ENCODE peak calls at places on chromosomes 12 and 14, in five cellular contexts. One of them, this sample, is unnamed.

GRCh38 chr12:104715562-104716182 is 242.4 kb downstream of the SLC41A2 start:
- DNase-seq in uterus: no peak
- DNase-seq in astrocyte: no peak
- DNase-seq in neural progenitor cell: no peak
- DNase-seq in A549: no peak
- DNase-seq in this sample: no peak

GRCh38 chr14:32821989-32822653 is 116.6 kb upstream of the NPAS3 start:
- DNase-seq in uterus: no peak
- DNase-seq in astrocyte: peak
- DNase-seq in neural progenitor cell: no peak
- DNase-seq in A549: no peak
- DNase-seq in this sample: peak

GRCh38 chr14:105207996-105208737 is 27.1 kb upstream of the NUDT14 start:
- DNase-seq in uterus: no peak
- DNase-seq in astrocyte: no peak
- DNase-seq in neural progenitor cell: no peak
- DNase-seq in A549: no peak
- DNase-seq in this sample: no peak

GRCh38 chr14:21066882-21067502 is 3.1 kb upstream of the ARHGEF40 start:
- DNase-seq in uterus: no peak
- DNase-seq in astrocyte: no peak
- DNase-seq in neural progenitor cell: no peak
- DNase-seq in A549: peak
- DNase-seq in this sample: no peak

GRCh38 chr12:64461634-64462414 is 9.9 kb downstream of the TBK1 start:
- DNase-seq in uterus: no peak
- DNase-seq in astrocyte: peak
- DNase-seq in neural progenitor cell: no peak
- DNase-seq in A549: no peak
- DNase-seq in this sample: peak

GRCh38 chr12:25249951-25250738 is 584 bp downstream of the KRAS start:
- DNase-seq in uterus: peak
- DNase-seq in astrocyte: no peak
- DNase-seq in neural progenitor cell: peak
- DNase-seq in A549: peak
- DNase-seq in this sample: no peak

GRCh38 chr14:102602421-102603292 is 10.2 kb downstream of the RCOR1 start:
- DNase-seq in uterus: no peak
- DNase-seq in astrocyte: no peak
- DNase-seq in neural progenitor cell: no peak
- DNase-seq in A549: no peak
- DNase-seq in this sample: no peak

GRCh38 chr12:77696183-77696582 is 134.5 kb upstream of the NAV3 start:
- DNase-seq in uterus: no peak
- DNase-seq in astrocyte: peak
- DNase-seq in neural progenitor cell: no peak
- DNase-seq in A549: no peak
- DNase-seq in this sample: no peak

GRCh38 chr12:96069511-96070231 is 34.3 kb upstream of the LTA4H start:
- DNase-seq in uterus: no peak
- DNase-seq in astrocyte: no peak
- DNase-seq in neural progenitor cell: peak
- DNase-seq in A549: no peak
- DNase-seq in this sample: no peak

GRCh38 chr12:31594681-31595080 is 3.7 kb upstream of the DENND5B start:
- DNase-seq in uterus: no peak
- DNase-seq in astrocyte: peak
- DNase-seq in neural progenitor cell: no peak
- DNase-seq in A549: no peak
- DNase-seq in this sample: no peak

GRCh38 chr14:75339059-75339458 is 60.4 kb downstream of the FOS start:
- DNase-seq in uterus: no peak
- DNase-seq in astrocyte: peak
- DNase-seq in neural progenitor cell: no peak
- DNase-seq in A549: no peak
- DNase-seq in this sample: no peak

GRCh38 chr14:89543420-89543790 is 126.4 kb upstream of the FOXN3 start:
- DNase-seq in uterus: no peak
- DNase-seq in astrocyte: peak
- DNase-seq in neural progenitor cell: peak
- DNase-seq in A549: no peak
- DNase-seq in this sample: no peak

GRCh38 chr12:122527478-122527944 is 462 bp downstream of the KNTC1 start:
- DNase-seq in uterus: no peak
- DNase-seq in astrocyte: no peak
- DNase-seq in neural progenitor cell: peak
- DNase-seq in A549: peak
- DNase-seq in this sample: no peak

GRCh38 chr14:32255855-32256254 is 52.8 kb upstream of the RNU6-8 start:
- DNase-seq in uterus: no peak
- DNase-seq in astrocyte: no peak
- DNase-seq in neural progenitor cell: no peak
- DNase-seq in A549: no peak
- DNase-seq in this sample: no peak

GRCh38 chr14:68607081-68607851 is 185.6 kb downstream of the ZFP36L1 start:
- DNase-seq in uterus: peak
- DNase-seq in astrocyte: no peak
- DNase-seq in neural progenitor cell: peak
- DNase-seq in A549: no peak
- DNase-seq in this sample: no peak

GRCh38 chr14:38824691-38825090 is 278.3 kb downstream of the SEC23A start:
- DNase-seq in uterus: no peak
- DNase-seq in astrocyte: peak
- DNase-seq in neural progenitor cell: no peak
- DNase-seq in A549: no peak
- DNase-seq in this sample: no peak

GRCh38 chr14:52455291-52456088 is 96.8 kb downstream of the TXNDC16 start:
- DNase-seq in uterus: no peak
- DNase-seq in astrocyte: peak
- DNase-seq in neural progenitor cell: no peak
- DNase-seq in A549: no peak
- DNase-seq in this sample: peak

GRCh38 chr14:63555572-63555971 is 12.4 kb upstream of the PPP2R5E start:
- DNase-seq in uterus: no peak
- DNase-seq in astrocyte: no peak
- DNase-seq in neural progenitor cell: no peak
- DNase-seq in A549: no peak
- DNase-seq in this sample: no peak

GRCh38 chr12:21801522-21802288 is 27.2 kb upstream of the KCNJ8 start:
- DNase-seq in uterus: no peak
- DNase-seq in astrocyte: no peak
- DNase-seq in neural progenitor cell: no peak
- DNase-seq in A549: no peak
- DNase-seq in this sample: no peak

GRCh38 chr12:127162902-127163301 is 1104.1 kb upstream of the TMEM132C start:
- DNase-seq in uterus: no peak
- DNase-seq in astrocyte: peak
- DNase-seq in neural progenitor cell: no peak
- DNase-seq in A549: no peak
- DNase-seq in this sample: no peak

GRCh38 chr12:6383572-6384498 is at the start of gene LTBR:
- DNase-seq in uterus: peak
- DNase-seq in astrocyte: peak
- DNase-seq in neural progenitor cell: peak
- DNase-seq in A549: peak
- DNase-seq in this sample: peak

GRCh38 chr14:22185191-22185590 is 403.8 kb downstream of the DAD1 start:
- DNase-seq in uterus: no peak
- DNase-seq in astrocyte: no peak
- DNase-seq in neural progenitor cell: no peak
- DNase-seq in A549: no peak
- DNase-seq in this sample: no peak

GRCh38 chr14:24690492-24690891 is 56.5 kb upstream of the GZMB start:
- DNase-seq in uterus: no peak
- DNase-seq in astrocyte: no peak
- DNase-seq in neural progenitor cell: peak
- DNase-seq in A549: no peak
- DNase-seq in this sample: no peak

DNA sequence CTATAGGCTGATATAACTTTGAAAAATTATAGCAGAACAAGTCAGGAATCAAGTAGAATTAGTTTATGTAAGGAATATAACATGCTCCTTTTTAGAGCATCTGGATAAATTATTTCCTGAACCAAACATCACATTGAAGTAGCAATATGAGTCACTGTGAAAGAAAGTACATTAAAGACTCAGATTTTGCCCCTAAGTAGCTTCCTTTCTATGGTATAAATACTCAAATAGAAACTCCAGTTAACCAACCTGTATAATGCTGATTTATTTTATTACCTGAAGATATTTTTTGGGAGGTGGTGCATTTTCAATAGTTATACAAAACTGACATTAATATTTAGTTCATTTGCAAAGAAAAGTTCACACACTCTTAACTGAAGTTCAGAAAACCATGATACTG is 312.1 kb downstream of the ITPR2 start:
- DNase-seq in uterus: no peak
- DNase-seq in astrocyte: no peak
- DNase-seq in neural progenitor cell: no peak
- DNase-seq in A549: no peak
- DNase-seq in this sample: no peak
- TF ChIP-seq CTCF in uterus: no peak
- TF ChIP-seq CTCF in astrocyte: no peak
- TF ChIP-seq CTCF in neural progenitor cell: no peak
- TF ChIP-seq CTCF in A549: no peak
- TF ChIP-seq CTCF in this sample: no peak

DNA sequence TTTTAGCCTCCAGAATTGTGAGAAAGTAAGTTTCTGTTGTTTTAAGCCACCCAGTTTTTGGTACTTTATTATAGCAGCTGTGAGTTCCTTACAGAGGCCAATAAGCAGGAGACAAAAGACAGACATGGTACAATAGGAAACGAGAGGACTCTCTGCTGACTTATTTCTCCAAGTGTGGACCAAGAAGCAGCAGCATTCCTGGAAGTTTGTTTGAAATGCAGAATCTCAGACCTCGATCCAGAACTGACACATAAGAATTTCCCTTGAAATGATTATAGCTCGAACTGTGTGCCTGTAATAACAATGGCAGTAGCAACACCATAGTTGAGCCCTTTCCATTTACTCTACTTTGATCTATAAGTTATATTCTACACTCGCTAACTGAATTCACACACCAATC is 31.9 kb upstream of the LUM start:
- DNase-seq in uterus: no peak
- DNase-seq in astrocyte: peak
- DNase-seq in neural progenitor cell: no peak
- DNase-seq in A549: no peak
- DNase-seq in this sample: no peak
- H3K4me3 ChIP-seq in uterus: no peak
- H3K4me3 ChIP-seq in astrocyte: no peak
- H3K4me3 ChIP-seq in neural progenitor cell: no peak
- H3K4me3 ChIP-seq in A549: no peak
- H3K4me3 ChIP-seq in this sample: no peak

DNA sequence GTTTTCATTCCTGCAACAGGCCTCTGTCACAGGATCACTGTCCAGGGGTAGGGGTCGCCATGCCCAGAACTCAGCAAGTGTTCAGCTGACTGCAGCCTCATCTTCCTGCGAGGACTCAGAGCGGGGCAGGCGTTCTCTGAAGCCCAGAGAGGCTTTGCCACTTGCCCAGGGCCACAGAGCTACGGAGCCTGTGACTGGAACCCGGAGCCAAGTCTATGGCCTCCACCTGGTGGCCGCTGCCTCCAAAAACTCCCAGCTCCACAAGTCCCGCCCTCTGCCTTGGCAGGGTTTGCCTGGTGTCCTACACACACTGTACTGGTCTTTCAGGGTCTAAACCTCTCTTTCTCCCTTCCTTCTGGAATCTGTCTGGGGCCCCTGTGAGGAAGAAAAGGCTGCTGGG is 8.7 kb upstream of the PPP1R13B start:
- DNase-seq in uterus: no peak
- DNase-seq in astrocyte: no peak
- DNase-seq in neural progenitor cell: peak
- DNase-seq in A549: no peak
- DNase-seq in this sample: no peak
- H3K27ac ChIP-seq in uterus: no peak
- H3K27ac ChIP-seq in astrocyte: no peak
- H3K27ac ChIP-seq in neural progenitor cell: no peak
- H3K27ac ChIP-seq in A549: no peak
- H3K27ac ChIP-seq in this sample: no peak

DNA sequence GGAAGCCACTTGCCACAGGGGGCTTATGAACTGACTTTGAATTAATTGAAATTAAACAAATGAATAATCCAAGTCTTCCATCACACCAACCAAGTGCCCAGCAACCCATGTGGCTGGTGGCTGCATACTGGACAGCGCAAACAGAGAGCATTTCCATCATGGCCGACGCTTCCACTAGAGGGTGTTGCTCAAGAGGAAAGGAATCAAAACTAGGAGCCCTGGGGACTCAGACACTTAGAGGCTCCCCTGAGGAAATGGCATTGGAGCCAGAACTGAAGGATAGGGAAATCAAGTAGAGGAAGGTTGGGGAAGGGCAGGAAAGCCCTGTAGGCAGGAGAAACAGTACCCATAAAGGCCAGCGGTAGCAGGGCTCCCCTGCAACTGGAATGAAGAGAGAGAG is 50.6 kb upstream of the NUAK1 start:
- DNase-seq in uterus: no peak
- DNase-seq in astrocyte: no peak
- DNase-seq in neural progenitor cell: peak
- DNase-seq in A549: no peak
- DNase-seq in this sample: no peak
- TF ChIP-seq CTCF in uterus: no peak
- TF ChIP-seq CTCF in astrocyte: no peak
- TF ChIP-seq CTCF in neural progenitor cell: peak
- TF ChIP-seq CTCF in A549: no peak
- TF ChIP-seq CTCF in this sample: no peak

GRCh38 chr12:3195859-3196483 is 118.8 kb downstream of the TSPAN9 start:
- DNase-seq in uterus: no peak
- DNase-seq in astrocyte: no peak
- DNase-seq in neural progenitor cell: no peak
- DNase-seq in A549: no peak
- DNase-seq in this sample: no peak
- H3K4me3 ChIP-seq in uterus: no peak
- H3K4me3 ChIP-seq in astrocyte: no peak
- H3K4me3 ChIP-seq in neural progenitor cell: no peak
- H3K4me3 ChIP-seq in A549: no peak
- H3K4me3 ChIP-seq in this sample: no peak

DNA sequence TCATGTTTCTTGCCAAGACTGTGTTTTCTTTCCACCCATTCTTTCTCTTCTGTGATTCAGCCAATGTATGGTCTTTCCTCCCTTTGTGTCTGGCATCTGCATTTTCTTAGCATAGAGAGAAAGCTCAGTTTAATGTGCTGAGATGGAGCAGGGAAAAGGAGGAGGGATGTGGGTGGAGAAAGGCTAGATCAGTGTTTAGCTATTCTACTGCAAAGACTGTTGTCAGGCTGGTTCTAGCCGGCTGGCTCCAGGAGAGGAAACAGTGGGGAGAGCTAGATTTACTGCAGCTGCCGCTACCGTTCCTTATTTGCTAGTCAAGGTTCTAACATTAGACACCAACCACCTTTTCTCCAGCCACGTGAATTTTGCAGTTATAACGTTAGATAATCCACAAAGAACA is 5.2 kb upstream of the RIMKLB start:
- DNase-seq in uterus: peak
- DNase-seq in astrocyte: peak
- DNase-seq in neural progenitor cell: peak
- DNase-seq in A549: no peak
- DNase-seq in this sample: no peak
- H3K27ac ChIP-seq in uterus: peak
- H3K27ac ChIP-seq in astrocyte: no peak
- H3K27ac ChIP-seq in neural progenitor cell: peak
- H3K27ac ChIP-seq in A549: no peak
- H3K27ac ChIP-seq in this sample: no peak